ENCODE peak calls at places on chromosomes 5 and 9, in five cellular contexts. O is CD8-positive, alpha-beta T cell; D is astrocyte of the cerebellum; F is lower lobe of right lung; Q is PC-9. P is an unnamed sample.

GRCh38 chr9:136773386-136774044 is 9.2 kb upstream of the LCN15 start:
- DNase-seq in O (no peak), Q (no peak), F (peak; percentile 70), D (no peak), P (no peak)

GRCh38 chr5:59709833-59710232 is 183.7 kb downstream of the PDE4D start:
- DNase-seq in F (no peak), O (no peak), Q (no peak), D (peak; percentile 75), P (peak; percentile 36)

GRCh38 chr5:52920929-52921328 is 68.2 kb upstream of the ITGA2 start:
- DNase-seq in Q (no peak), D (no peak), F (no peak), O (no peak), P (no peak)

GRCh38 chr5:175471628-175472027 is 6.7 kb upstream of the SFXN1 start:
- DNase-seq in Q (no peak), D (no peak), F (no peak), O (no peak), P (no peak)

GRCh38 chr5:57986746-57987145 is 473.1 kb downstream of the PLK2 start:
- DNase-seq in D (no peak), Q (peak; percentile 19), O (no peak), F (no peak), P (peak; percentile 21)

GRCh38 chr5:84524491-84524890 is 139.8 kb upstream of the EDIL3 start:
- DNase-seq in F (no peak), Q (no peak), O (no peak), D (peak; percentile 28), P (no peak)

GRCh38 chr9:112338561-112338960 is 5.1 kb upstream of the PTBP3 start:
- DNase-seq in D (no peak), O (no peak), Q (no peak), F (no peak), P (no peak)

GRCh38 chr9:123011878-123012528 is 21.5 kb upstream of the GPR21 start:
- DNase-seq in F (no peak), D (no peak), O (no peak), Q (no peak), P (no peak)

GRCh38 chr5:77358566-77359205 is 133.4 kb downstream of the WDR41 start:
- DNase-seq in D (no peak), O (no peak), Q (no peak), F (no peak), P (peak; percentile 21)

GRCh38 chr9:9747787-9748186 is 865.0 kb downstream of the PTPRD start:
- DNase-seq in Q (no peak), F (no peak), O (no peak), D (no peak), P (no peak)

GRCh38 chr5:115309751-115310370 is 13.4 kb upstream of the CCDC112 start:
- DNase-seq in Q (no peak), F (no peak), D (peak; percentile 42), O (no peak), P (no peak)

GRCh38 chr5:145076040-145076439 is 759.1 kb downstream of the PRELID2 start:
- DNase-seq in D (no peak), O (no peak), F (no peak), Q (no peak), P (no peak)

GRCh38 chr9:124696101-124696500 is 75.0 kb downstream of the NR6A1 start:
- DNase-seq in Q (no peak), D (no peak), F (no peak), O (no peak), P (no peak)

GRCh38 chr9:134433101-134433500 is 106.8 kb downstream of the RXRA start:
- DNase-seq in O (no peak), F (no peak), Q (no peak), D (no peak), P (no peak)

GRCh38 chr5:58013542-58014258 is 446.2 kb downstream of the PLK2 start:
- DNase-seq in D (no peak), Q (no peak), O (no peak), F (no peak), P (no peak)

GRCh38 chr5:60842859-60843692 is 993 bp downstream of the ELOVL7 start:
- DNase-seq in D (no peak), F (no peak), Q (peak; percentile 40), O (no peak), P (no peak)

GRCh38 chr5:105506692-105507277 is 1944.2 kb upstream of the NUDT12 start:
- DNase-seq in O (no peak), Q (no peak), D (no peak), F (no peak), P (no peak)

GRCh38 chr9:114505187-114506081 is at the start of gene WHRN:
- DNase-seq in D (peak; percentile 65), O (peak; percentile 86), Q (peak; percentile 96), F (peak; percentile 95), P (peak; percentile 54)

GRCh38 chr5:143594913-143595818 is 191.7 kb upstream of the NR3C1 start:
- DNase-seq in F (no peak), D (no peak), Q (peak; percentile 46), O (no peak), P (no peak)

GRCh38 chr5:542693-543311 is 18.6 kb upstream of the SLC9A3 start:
- DNase-seq in Q (no peak), O (no peak), F (peak; percentile 38), D (no peak), P (no peak)

GRCh38 chr5:152142845-152143469 is 218.3 kb upstream of the GLRA1 start:
- DNase-seq in D (peak; percentile 57), F (peak; percentile 55), O (peak; percentile 41), Q (peak; percentile 41), P (peak; percentile 32)

GRCh38 chr5:150625164-150625535 is 15.3 kb upstream of the SYNPO start:
- DNase-seq in O (no peak), Q (no peak), D (no peak), F (peak; percentile 66), P (no peak)

GRCh38 chr5:142078251-142078650 is 30.3 kb upstream of the NDFIP1 start:
- DNase-seq in D (no peak), Q (no peak), O (no peak), F (no peak), P (no peak)

GRCh38 chr5:169099801-169100734 is 200.9 kb downstream of the SLIT3 start:
- DNase-seq in O (no peak), F (no peak), D (no peak), Q (no peak), P (no peak)

DNA sequence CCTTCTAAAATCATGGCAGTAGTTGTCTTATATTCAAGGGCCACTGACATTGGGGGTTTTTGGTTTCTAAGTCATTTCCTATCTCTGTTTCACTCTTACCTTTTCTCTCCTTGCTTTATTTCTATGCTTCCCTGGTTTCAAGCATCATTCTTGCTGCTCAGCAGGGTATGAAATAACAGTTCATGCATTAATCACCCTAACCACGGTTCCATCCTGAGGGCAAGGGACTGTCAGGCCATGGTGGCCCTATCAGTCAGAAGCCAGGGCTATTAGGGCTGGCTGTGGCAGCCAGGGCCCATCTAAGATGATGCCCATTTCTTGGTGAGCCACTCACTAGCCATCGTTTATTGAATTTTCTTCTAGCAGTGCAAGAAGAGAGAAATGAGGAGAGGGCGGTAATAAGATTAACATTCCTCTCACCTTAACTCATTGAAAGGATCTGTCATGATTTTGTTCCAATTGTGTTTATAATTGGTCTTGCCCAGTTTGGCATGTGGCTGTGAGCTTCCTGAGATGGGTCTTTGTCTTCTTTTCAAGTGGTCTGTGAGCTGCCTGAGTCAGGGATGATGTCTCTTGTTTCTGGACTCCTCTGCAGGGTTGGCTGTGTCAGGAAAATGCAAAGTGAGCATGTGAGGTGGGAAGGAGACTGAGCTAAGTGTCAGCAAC is 45.2 kb downstream of the CYSTM1 start:
- DNase-seq in Q (no peak), O (no peak), F (no peak), D (peak; percentile 20), P (no peak)
- H3K4me3 ChIP-seq in Q (no peak overlapping the region), O (no peak overlapping the region), F (no peak overlapping the region), D (no peak overlapping the region), P (no peak overlapping the region)

GRCh38 chr5:112762113-112762810 is 24.6 kb downstream of the APC start:
- DNase-seq in F (no peak), Q (no peak), O (no peak), D (no peak), P (no peak)

GRCh38 chr5:112752335-112752734 is 14.7 kb downstream of the APC start:
- DNase-seq in D (no peak), F (no peak), O (no peak), Q (no peak), P (no peak)

GRCh38 chr5:112755703-112756102 is 18.0 kb downstream of the APC start:
- DNase-seq in O (no peak), Q (no peak), F (no peak), D (no peak), P (no peak)

GRCh38 chr5:112758676-112759075 is 21.0 kb downstream of the APC start:
- DNase-seq in O (no peak), D (no peak), F (no peak), Q (no peak), P (no peak)

GRCh38 chr5:112757468-112758208 is 20.0 kb downstream of the APC start:
- DNase-seq in O (no peak), Q (peak; percentile 1), F (no peak), D (peak; percentile 66), P (peak; percentile 42)
- H3K4me3 ChIP-seq in O (no peak overlapping the region), Q (no peak overlapping the region), F (no peak overlapping the region), D (no peak overlapping the region), P (no peak overlapping the region)

GRCh38 chr5:123091258-123091987 is 2.4 kb downstream of the PRDM6 start:
- DNase-seq in F (no peak), D (no peak), O (no peak), Q (no peak), P (no peak)
- H3K4me3 ChIP-seq in F (peak overlapping the region; percentile 62), D (peak overlapping the region; percentile 64), O (no peak overlapping the region), Q (no peak overlapping the region), P (no peak overlapping the region)

DNA sequence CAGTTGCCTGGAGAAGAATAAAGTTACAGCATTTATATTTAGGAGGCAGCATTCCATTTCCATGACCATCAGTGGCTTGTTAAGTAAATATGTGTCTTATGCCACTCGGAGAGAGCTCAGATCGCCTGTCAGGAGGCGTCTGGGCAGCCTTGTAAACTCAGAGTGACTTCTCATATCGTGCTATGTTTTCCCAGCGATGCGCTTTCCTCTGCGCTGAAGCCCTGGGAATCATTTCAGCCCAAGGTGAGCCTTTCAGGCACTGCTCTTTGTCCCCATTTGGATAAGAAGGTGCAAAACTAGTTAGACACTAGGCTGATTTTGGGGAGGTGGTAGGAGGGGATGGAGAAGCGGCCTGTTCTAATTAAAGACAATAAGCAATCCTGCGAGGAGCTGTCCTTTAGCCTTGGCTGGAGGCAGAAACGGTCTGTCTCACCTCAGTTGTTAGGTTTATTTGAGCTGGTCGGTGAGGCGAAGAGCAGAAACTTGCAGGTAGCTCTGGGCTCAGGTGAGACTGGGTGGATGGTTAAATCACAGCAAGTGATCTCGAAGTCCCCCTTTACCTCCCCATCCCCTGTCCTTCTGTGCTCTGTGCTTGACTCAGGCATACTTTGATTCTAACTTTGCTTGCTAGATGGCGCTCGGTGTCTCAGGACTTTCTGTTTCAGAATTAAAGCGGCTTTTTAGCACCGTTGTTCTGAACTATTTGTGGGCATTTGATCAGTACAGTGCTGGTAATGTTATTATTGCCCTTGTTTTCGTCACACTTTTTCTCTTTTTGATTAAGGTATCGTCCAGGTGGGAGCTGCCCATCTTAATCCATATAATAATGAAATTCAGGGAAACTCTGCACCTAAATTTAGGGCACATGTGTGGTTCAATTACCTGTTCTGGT is 24.6 kb downstream of the NR2F1 start:
- DNase-seq in F (no peak), O (no peak), D (peak; percentile 62), Q (peak; percentile 38), P (no peak)
- H3K4me3 ChIP-seq in F (no peak overlapping the region), O (no peak overlapping the region), D (peak overlapping the region; percentile 24), Q (peak overlapping the region; percentile 47), P (no peak overlapping the region)